ENCODE peak calls at places on chromosomes 7 and 10, in seven cellular contexts. H, W, Q, U, J, T and M are unnamed samples.

GRCh38 chr7:36264917-36265292 is 111.9 kb downstream of the EEPD1 start:
- DNase-seq in U (no peak), H (no peak), W (no peak), J (no peak), T (no peak), Q (no peak), M (no peak)

GRCh38 chr7:70640266-70640833 is 491.6 kb upstream of the GALNT17 start:
- DNase-seq in U (no peak), Q (no peak), W (no peak), H (no peak), J (no peak), T (no peak), M (no peak)

GRCh38 chr7:99362801-99363200 is 11.7 kb upstream of the ARPC1B start:
- DNase-seq in Q (no peak), W (no peak), U (no peak), J (peak; percentile 55), H (no peak), T (no peak), M (no peak)

GRCh38 chr7:20358762-20359282 is 28.1 kb downstream of the ITGB8 start:
- DNase-seq in J (no peak), H (no peak), U (no peak), T (no peak), Q (no peak), W (no peak), M (no peak)

GRCh38 chr7:101739757-101740398 is 77.5 kb upstream of the CUX1 start:
- DNase-seq in W (no peak), U (no peak), H (peak; percentile 57), Q (no peak), T (peak; percentile 54), J (peak; percentile 52), M (no peak)

GRCh38 chr10:24382596-24382978 is 173.6 kb downstream of the KIAA1217 start:
- DNase-seq in H (peak; percentile 33), T (no peak), U (no peak), Q (no peak), J (no peak), W (no peak), M (no peak)

GRCh38 chr7:73988197-73988596 is 39.8 kb upstream of the ELN start:
- DNase-seq in Q (no peak), U (no peak), H (no peak), T (peak; percentile 55), J (no peak), W (no peak), M (no peak)

GRCh38 chr7:110774066-110774465 is 316.9 kb upstream of the LRRN3 start:
- DNase-seq in W (no peak), J (peak; percentile 38), Q (no peak), H (no peak), U (no peak), T (peak; percentile 9), M (no peak)

GRCh38 chr7:43583424-43584199 is 704 bp downstream of the STK17A start:
- DNase-seq in T (peak; percentile 81), W (peak; percentile 84), Q (peak; percentile 82), U (peak; percentile 90), J (no peak), H (no peak), M (peak; percentile 55)
- TF ChIP-seq CTCF in T (peak; percentile 14), W (no peak), Q (no peak), U (peak; percentile 34), J (peak; percentile 39), H (no peak), M (peak; percentile 31)

DNA sequence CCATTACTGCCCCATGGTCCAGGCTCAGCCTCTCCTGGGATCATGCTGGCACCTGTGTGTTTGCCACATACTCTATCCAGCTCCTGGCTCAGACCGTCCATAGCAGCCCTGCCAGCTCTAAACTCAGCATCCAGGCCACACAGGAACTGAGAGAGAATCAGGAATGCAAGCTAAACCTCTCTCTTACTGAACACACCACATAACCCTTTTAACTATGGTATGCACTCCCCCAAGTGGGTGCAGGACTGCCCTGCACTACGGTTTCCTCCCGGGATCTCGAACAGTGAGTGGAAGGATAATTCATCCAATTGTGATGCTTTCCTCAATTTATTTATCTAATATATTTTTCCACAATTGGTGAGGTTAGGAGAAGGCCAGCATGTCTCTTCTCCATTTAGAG is 17.1 kb upstream of the ZNF800 start:
- DNase-seq in Q (no peak), H (no peak), W (no peak), J (no peak), T (no peak), U (no peak), M (no peak)
- TF ChIP-seq CTCF in Q (no peak), H (no peak), W (no peak), J (no peak), T (no peak), U (no peak), M (no peak)

GRCh38 chr7:158413962-158414961 is 173.4 kb downstream of the PTPRN2 start:
- DNase-seq in Q (no peak), T (no peak), H (no peak), W (peak; percentile 48), J (peak; percentile 81), U (no peak), M (no peak)
- TF ChIP-seq CTCF in Q (no peak), T (no peak), H (no peak), W (no peak), J (no peak), U (no peak), M (no peak)

GRCh38 chr7:28626629-28627262 is 214.4 kb downstream of the CREB5 start:
- DNase-seq in W (no peak), H (peak; percentile 13), Q (no peak), U (no peak), J (peak; percentile 52), T (peak; percentile 72), M (peak; percentile 16)
- TF ChIP-seq CTCF in W (peak; percentile 48), H (peak; percentile 29), Q (peak; percentile 34), U (peak; percentile 70), J (peak; percentile 70), T (peak; percentile 91), M (peak; percentile 68)

DNA sequence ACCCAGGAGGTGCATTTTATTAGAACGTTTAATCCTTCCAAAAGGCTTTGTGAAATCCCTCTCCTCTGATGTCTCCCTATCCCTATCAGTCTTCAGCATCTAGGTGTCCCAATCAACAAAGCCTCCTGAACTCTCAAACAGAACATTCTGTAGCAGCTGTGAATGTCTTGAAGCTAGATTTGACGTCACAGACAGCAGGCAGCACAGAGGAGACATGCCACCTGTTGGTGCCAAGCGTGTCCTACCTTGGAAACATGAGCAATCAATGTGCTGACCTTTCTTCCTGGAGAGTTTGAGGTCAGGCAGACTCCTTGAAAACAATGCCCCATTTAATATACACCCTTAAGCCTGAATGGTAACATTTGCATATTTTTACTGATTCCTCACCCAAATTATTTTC is 125.4 kb downstream of the RNLS start:
- DNase-seq in H (no peak), Q (no peak), U (no peak), W (no peak), T (no peak), J (no peak), M (no peak)
- TF ChIP-seq CTCF in H (no peak), Q (no peak), U (no peak), W (no peak), T (no peak), J (no peak), M (no peak)